ENCODE peak calls at places on chromosomes 3 and 15, in four cellular contexts. V is HepG2, S is HCT116, N is endothelial cell of umbilical vein. B is an unnamed sample.
A peak's percentile ranks its signal among the peaks of the same experiment; 100 is the strongest.

GRCh38 chr3:106813742-106814141 is 563.5 kb upstream of the CCDC54 start:
- DNase-seq in N (no peak), S (no peak), V (no peak), B (no peak)

GRCh38 chr3:122598556-122598955 is 21.1 kb downstream of the PARP15 start:
- DNase-seq in S (no peak), V (no peak), N (no peak), B (no peak)

GRCh38 chr3:46998852-46999515 is 19.5 kb downstream of the NBEAL2 start:
- DNase-seq in V (no peak), S (no peak), N (no peak), B (no peak)

GRCh38 chr3:65831733-65832425 is 206.8 kb downstream of the MAGI1 start:
- DNase-seq in V (peak; percentile 56), N (no peak), S (no peak), B (no peak)

GRCh38 chr3:144018776-144019175 is 47.2 kb downstream of the DIPK2A start:
- DNase-seq in V (no peak), N (no peak), S (no peak), B (no peak)

GRCh38 chr15:64833690-64834089 is 8.0 kb upstream of the PLEKHO2 start:
- DNase-seq in V (no peak), S (no peak), N (no peak), B (no peak)

GRCh38 chr3:118809696-118810498 is 224.7 kb downstream of the IGSF11 start:
- DNase-seq in S (no peak), N (no peak), V (no peak), B (no peak)

GRCh38 chr3:183430325-183430957 is 2.0 kb upstream of the MCF2L2 start:
- DNase-seq in V (no peak), S (no peak), N (no peak), B (no peak)

GRCh38 chr3:15491143-15491542 is 30.4 kb downstream of the COLQ start:
- DNase-seq in V (no peak), S (no peak), N (no peak), B (no peak)

GRCh38 chr3:172189987-172190603 is 150.7 kb downstream of the FNDC3B start:
- DNase-seq in V (no peak), S (no peak), N (no peak), B (no peak)

GRCh38 chr15:64461577-64462162 is 1.3 kb downstream of the ZNF609 start:
- DNase-seq in S (no peak), N (peak; percentile 58), V (peak; percentile 6), B (no peak)

GRCh38 chr15:38299216-38299615 is 46.6 kb downstream of the SPRED1 start:
- DNase-seq in S (no peak), N (no peak), V (no peak), B (no peak)

GRCh38 chr3:129003578-129004112 is 2.5 kb downstream of the EFCC1 start:
- DNase-seq in N (no peak), S (peak; percentile 65), V (peak; percentile 23), B (no peak)

GRCh38 chr3:114527036-114527644 is 233.3 kb downstream of the TIGIT start:
- DNase-seq in S (no peak), N (peak; percentile 37), V (peak; percentile 9), B (no peak)

GRCh38 chr3:8777201-8777977 is 8.0 kb upstream of the OXTR start:
- DNase-seq in N (no peak), V (no peak), S (no peak), B (no peak)

GRCh38 chr3:16468114-16469098 is 45.1 kb downstream of the RFTN1 start:
- DNase-seq in S (no peak), N (peak; percentile 78), V (no peak), B (no peak)

GRCh38 chr3:111594205-111594604 is 941 bp downstream of the ZBED2 start:
- DNase-seq in S (no peak), N (no peak), V (no peak), B (no peak)

GRCh38 chr3:24773798-24774197 is 279.1 kb upstream of the THRB start:
- DNase-seq in N (peak; percentile 61), S (peak; percentile 46), V (peak; percentile 49), B (peak; percentile 10)

GRCh38 chr15:48336940-48337339 is 5.7 kb downstream of the DUT start:
- DNase-seq in N (peak; percentile 10), V (peak; percentile 36), S (peak; percentile 8), B (no peak)

GRCh38 chr15:87038404-87038803 is 958.7 kb downstream of the AGBL1 start:
- DNase-seq in S (no peak), N (no peak), V (no peak), B (peak; percentile 21)

GRCh38 chr3:51916418-51916817 is 13.3 kb upstream of the IQCF1 start:
- DNase-seq in V (no peak), S (no peak), N (no peak), B (no peak)

GRCh38 chr3:171586274-171586673 is 126.1 kb upstream of the TNIK start:
- DNase-seq in S (no peak), V (no peak), N (no peak), B (no peak)

GRCh38 chr15:37032091-37032775 is 68.1 kb downstream of the MEIS2 start:
- DNase-seq in V (no peak), S (no peak), N (no peak), B (no peak)

GRCh38 chr3:190180268-190180667 is 59.6 kb upstream of the P3H2 start:
- DNase-seq in V (no peak), N (no peak), S (no peak), B (no peak)

GRCh38 chr3:190174471-190174870 is 53.8 kb upstream of the P3H2 start:
- DNase-seq in V (no peak), N (no peak), S (no peak), B (no peak)

GRCh38 chr3:190182418-190183043 is 61.8 kb upstream of the P3H2 start:
- DNase-seq in N (no peak), V (no peak), S (no peak), B (no peak)

GRCh38 chr3:190175490-190175889 is 54.8 kb upstream of the P3H2 start:
- DNase-seq in N (no peak), V (no peak), S (no peak), B (no peak)

DNA sequence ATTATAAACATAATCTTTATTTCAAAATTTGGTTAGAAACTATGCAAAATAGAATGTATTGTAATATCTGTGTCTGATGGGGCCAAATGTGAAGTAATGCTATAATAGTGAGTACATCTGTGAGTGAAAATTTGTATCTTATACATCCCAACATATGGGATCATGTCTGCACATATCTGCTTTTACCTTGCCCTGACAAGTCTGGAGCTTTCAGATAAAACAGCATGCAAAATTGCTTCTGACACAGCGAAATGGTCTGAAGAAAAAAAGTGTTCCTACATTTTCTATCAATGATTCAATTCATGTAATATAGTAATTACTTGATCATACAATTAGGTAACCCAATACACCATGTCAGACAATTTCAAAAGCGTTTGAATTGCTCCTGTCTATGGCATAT is 58.1 kb upstream of the P3H2 start:
- DNase-seq in V (no peak), N (no peak), S (no peak), B (no peak)
- H2AFZ ChIP-seq in V (no peak overlapping the region), N (no peak overlapping the region), S (peak overlapping the region; percentile 16), B (no peak overlapping the region)

GRCh38 chr3:138862924-138863775 is 28.4 kb upstream of the PIK3CB start:
- DNase-seq in V (peak; percentile 97), N (peak; percentile 70), S (peak; percentile 81), B (no peak)

GRCh38 chr3:138861755-138862333 is 27.1 kb upstream of the PIK3CB start:
- DNase-seq in S (peak; percentile 23), N (peak; percentile 28), V (no peak), B (peak; percentile 57)

GRCh38 chr3:138867996-138868395 is 33.3 kb upstream of the PIK3CB start:
- DNase-seq in N (peak; percentile 59), V (no peak), S (no peak), B (no peak)

GRCh38 chr3:138863776-138864113 is 29.0 kb upstream of the PIK3CB start:
- DNase-seq in N (no peak), V (no peak), S (no peak), B (no peak)

DNA sequence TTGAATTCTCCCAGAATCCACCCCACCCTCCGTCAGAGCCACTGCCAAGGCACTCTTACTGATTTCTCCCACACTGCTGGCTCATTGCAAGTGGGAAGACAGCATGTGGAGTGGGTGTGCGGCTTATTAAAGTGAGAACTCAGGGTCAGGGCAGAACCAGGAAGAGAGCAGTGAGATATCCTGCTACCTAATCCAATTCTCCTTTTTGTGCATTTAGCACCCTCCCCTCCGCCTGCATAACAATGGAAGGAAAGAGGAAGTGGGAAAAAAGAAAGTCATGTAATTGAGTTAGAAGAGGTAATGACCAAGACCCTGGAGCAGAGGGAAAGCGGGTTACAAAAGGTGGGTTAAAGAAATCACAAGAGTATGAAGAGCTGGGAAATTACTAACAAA is 27.8 kb upstream of the PIK3CB start:
- DNase-seq in S (peak; percentile 12), V (no peak), N (peak; percentile 60), B (no peak)
- TF ChIP-seq POLR2A in S (no peak), V (no peak), N (no peak), B (no peak)

GRCh38 chr3:10352146-10352911 is 31.4 kb upstream of the SEC13 start:
- DNase-seq in N (peak; percentile 25), V (no peak), S (no peak), B (no peak)
- H2AFZ ChIP-seq in N (peak overlapping the region; percentile 2), V (no peak overlapping the region), S (no peak overlapping the region), B (no peak overlapping the region)

GRCh38 chr3:26279091-26279490 is 343.5 kb upstream of the LRRC3B start:
- DNase-seq in V (no peak), N (no peak), S (no peak), B (no peak)

GRCh38 chr3:26281284-26281977 is 341.1 kb upstream of the LRRC3B start:
- DNase-seq in N (no peak), S (no peak), V (no peak), B (no peak)

DNA sequence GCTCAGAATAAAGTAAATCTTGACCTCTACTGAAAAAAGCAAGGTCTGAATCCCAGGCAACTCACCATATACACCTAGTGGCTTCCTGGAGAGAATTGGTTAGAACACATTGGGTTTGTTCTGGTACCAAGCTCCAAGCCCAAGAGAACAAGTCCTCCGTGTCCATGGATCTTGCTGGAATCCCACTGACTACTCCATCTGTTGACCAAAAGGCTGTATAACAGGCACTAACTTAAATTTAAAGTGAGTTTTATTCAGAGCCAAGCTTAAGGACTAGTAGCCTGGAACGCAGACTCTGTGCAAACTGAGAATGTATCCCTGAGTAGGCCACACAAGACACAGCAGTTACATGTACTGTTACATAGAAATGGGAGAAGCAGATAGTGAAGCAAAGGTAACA is 342.1 kb upstream of the LRRC3B start:
- DNase-seq in N (no peak), S (no peak), V (no peak), B (no peak)
- TF ChIP-seq POLR2A in N (no peak), S (no peak), V (no peak), B (no peak)

GRCh38 chr3:125148836-125149235 is 63.7 kb downstream of the SLC12A8 start:
- DNase-seq in V (no peak), S (no peak), N (no peak), B (no peak)
- H2AFZ ChIP-seq in V (no peak overlapping the region), S (no peak overlapping the region), N (peak overlapping the region; percentile 7), B (no peak overlapping the region)

GRCh38 chr3:139935071-139935865 is at the start of gene CLSTN2:
- DNase-seq in N (no peak), V (no peak), S (no peak), B (no peak)
- TF ChIP-seq POLR2A in N (no peak), V (no peak), S (no peak), B (no peak)